ENCODE peak calls at places on chromosomes 11 and 22, in four cellular contexts. R is HepG2, Y is K562, I is GM12878. U is an unnamed sample.

GRCh38 chr11:47915407-47916137 is 64.8 kb upstream of the PTPRJ start:
- DNase-seq in R (peak), Y (no peak), I (no peak), U (no peak)

GRCh38 chr11:124756033-124756752 is 4.1 kb upstream of the VSIG2 start:
- DNase-seq in R (no peak), Y (no peak), I (no peak), U (no peak)

GRCh38 chr22:23144432-23144831 is 845 bp upstream of the RAB36 start:
- DNase-seq in R (no peak), Y (no peak), I (no peak), U (no peak)

GRCh38 chr11:37630866-37631265 is 1032.8 kb upstream of the RAG2 start:
- DNase-seq in R (no peak), Y (no peak), I (no peak), U (no peak)

GRCh38 chr11:11691296-11692141 is 69.7 kb upstream of the GALNT18 start:
- DNase-seq in R (no peak), Y (no peak), I (no peak), U (no peak)

GRCh38 chr22:28171135-28171534 is 252.1 kb upstream of the PITPNB start:
- DNase-seq in R (no peak), Y (no peak), I (no peak), U (no peak)

GRCh38 chr11:14587203-14587602 is 56.4 kb upstream of the PDE3B start:
- DNase-seq in R (no peak), Y (no peak), I (no peak), U (no peak)

GRCh38 chr11:35464308-35464707 is 45.0 kb upstream of the SLC1A2 start:
- DNase-seq in R (no peak), Y (no peak), I (no peak), U (no peak)

GRCh38 chr11:93236741-93237675 is 39.2 kb upstream of the SLC36A4 start:
- DNase-seq in R (peak), Y (peak), I (no peak), U (peak)

GRCh38 chr22:23225724-23226496 is 45.6 kb downstream of the BCR start:
- DNase-seq in R (no peak), Y (peak), I (no peak), U (peak)

GRCh38 chr11:35688023-35688422 is 25.4 kb downstream of the TRIM44 start:
- DNase-seq in R (no peak), Y (no peak), I (no peak), U (no peak)

GRCh38 chr11:124627546-124627945 is 4.9 kb downstream of the TBRG1 start:
- DNase-seq in R (no peak), Y (no peak), I (no peak), U (no peak)

GRCh38 chr22:26474687-26475086 is 8.9 kb downstream of the HPS4 start:
- DNase-seq in R (no peak), Y (no peak), I (no peak), U (no peak)

GRCh38 chr11:1117970-1118369 is 39.8 kb upstream of the MUC5AC start:
- DNase-seq in R (no peak), Y (no peak), I (no peak), U (no peak)

GRCh38 chr11:43987384-43988039 is 45.1 kb downstream of the C11orf96 start:
- DNase-seq in R (no peak), Y (no peak), I (no peak), U (no peak)

GRCh38 chr11:111846640-111847039 is 24.7 kb downstream of the ALG9 start:
- DNase-seq in R (no peak), Y (no peak), I (no peak), U (no peak)

GRCh38 chr11:86623041-86623621 is 49.3 kb downstream of the ME3 start:
- DNase-seq in R (no peak), Y (no peak), I (no peak), U (no peak)

DNA sequence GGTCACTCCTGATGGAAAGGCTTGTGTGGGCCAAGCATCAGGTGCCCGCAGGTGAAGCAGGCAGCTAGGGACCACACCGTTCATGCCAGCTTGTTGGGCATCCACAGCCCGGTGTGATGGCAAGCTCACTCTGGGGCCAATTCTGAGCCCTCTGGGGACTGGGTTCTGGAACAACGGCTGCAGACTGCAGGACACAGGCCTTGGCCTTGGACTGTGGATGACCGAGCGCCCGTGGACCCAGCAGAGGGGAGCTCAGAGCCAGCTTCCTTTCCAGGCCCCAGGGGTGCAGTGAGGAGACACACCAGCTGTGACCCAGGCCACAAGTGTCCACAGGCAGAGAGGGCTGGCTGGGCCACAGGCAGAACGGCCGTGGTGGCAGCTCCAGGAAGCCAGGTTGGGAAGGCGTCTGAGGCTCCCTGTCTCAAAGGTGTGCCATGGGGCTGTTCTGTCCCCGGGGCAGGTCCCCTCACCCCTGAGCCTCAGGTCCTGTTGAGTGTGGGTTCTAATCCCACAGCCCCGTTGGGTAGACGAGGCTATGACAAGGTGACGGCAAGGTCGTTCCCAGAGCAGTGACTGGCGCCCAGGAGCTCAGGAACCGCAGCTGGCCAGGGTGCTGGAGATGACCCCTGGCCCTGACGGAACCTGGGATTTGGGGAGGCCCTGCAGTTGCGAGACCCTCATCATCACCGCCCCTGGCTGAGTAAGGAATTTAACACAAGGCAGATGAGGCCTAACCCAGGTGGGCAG is 1079.4 kb downstream of the BRD1 start:
- DNase-seq in R (no peak), Y (no peak), I (no peak), U (no peak)
- TF ChIP-seq ESRRA in R (no peak), Y (no peak), I (no peak), U (no peak)

GRCh38 chr11:32432565-32433248 is 2.6 kb downstream of the WT1 start:
- DNase-seq in R (no peak), Y (peak), I (no peak), U (no peak)
- H3K4me3 ChIP-seq in R (no peak), Y (peak), I (no peak), U (no peak)

GRCh38 chr11:10375280-10376048 is 70.6 kb downstream of the ADM start:
- DNase-seq in R (no peak), Y (no peak), I (no peak), U (no peak)
- TF ChIP-seq ESRRA in R (no peak), Y (no peak), I (no peak), U (no peak)

GRCh38 chr11:128482512-128483191 is 104.7 kb downstream of the ETS1 start:
- DNase-seq in R (no peak), Y (no peak), I (no peak), U (no peak)
- H3K4me3 ChIP-seq in R (no peak), Y (no peak), I (peak), U (no peak)

GRCh38 chr11:65185869-65186341 is 4.2 kb downstream of the CAPN1 start:
- DNase-seq in R (no peak), Y (no peak), I (no peak), U (no peak)

GRCh38 chr11:65186701-65187100 is 5.0 kb downstream of the CAPN1 start:
- DNase-seq in R (no peak), Y (no peak), I (no peak), U (no peak)

GRCh38 chr11:65183201-65183891 is 1.6 kb downstream of the CAPN1 start:
- DNase-seq in R (no peak), Y (no peak), I (no peak), U (no peak)

GRCh38 chr11:65184146-65184545 is 2.4 kb downstream of the CAPN1 start:
- DNase-seq in R (no peak), Y (no peak), I (no peak), U (no peak)

DNA sequence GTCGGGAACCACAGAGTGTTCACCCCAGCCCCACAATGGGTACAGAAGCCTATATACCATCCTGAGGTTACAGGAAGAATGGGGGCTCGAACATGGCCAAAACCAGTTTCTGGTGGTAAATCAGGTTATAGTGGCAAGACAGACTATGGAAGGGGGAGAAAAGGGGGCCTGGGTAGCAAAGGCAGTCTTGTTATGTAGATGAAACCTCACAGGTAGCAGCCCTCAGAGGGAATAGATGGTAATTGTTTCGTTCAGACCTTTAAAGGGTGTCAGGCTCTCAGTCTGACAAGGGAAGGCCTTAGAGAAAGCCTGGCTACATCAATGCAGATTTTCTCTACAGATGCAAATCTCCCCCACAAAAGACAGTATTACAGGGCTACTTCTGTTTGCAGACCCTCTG is 3.4 kb downstream of the CAPN1 start:
- DNase-seq in R (no peak), Y (no peak), I (no peak), U (no peak)
- TF ChIP-seq ESRRA in R (no peak), Y (no peak), I (no peak), U (no peak)

GRCh38 chr22:40531951-40532900 is 104.3 kb downstream of the MRTFA start:
- DNase-seq in R (no peak), Y (no peak), I (no peak), U (no peak)
- H3K4me3 ChIP-seq in R (no peak), Y (no peak), I (peak), U (peak)

GRCh38 chr22:44311104-44311854 is 1.5 kb downstream of the SHISAL1 start:
- DNase-seq in R (no peak), Y (peak), I (no peak), U (no peak)

GRCh38 chr22:44307509-44308169 is 5.1 kb downstream of the SHISAL1 start:
- DNase-seq in R (no peak), Y (no peak), I (no peak), U (no peak)

GRCh38 chr22:44309647-44310046 is 3.1 kb downstream of the SHISAL1 start:
- DNase-seq in R (no peak), Y (no peak), I (no peak), U (no peak)

GRCh38 chr22:44311855-44312170 is 938 bp downstream of the SHISAL1 start:
- DNase-seq in R (no peak), Y (no peak), I (no peak), U (no peak)

GRCh38 chr22:44309137-44309536 is 3.6 kb downstream of the SHISAL1 start:
- DNase-seq in R (no peak), Y (no peak), I (no peak), U (peak)
- TF ChIP-seq ESRRA in R (no peak), Y (no peak), I (no peak), U (no peak)

GRCh38 chr11:68398870-68399865 is 61.4 kb upstream of the PPP6R3 start:
- DNase-seq in R (no peak), Y (no peak), I (no peak), U (no peak)

GRCh38 chr11:68402355-68403031 is 58.1 kb upstream of the PPP6R3 start:
- DNase-seq in R (no peak), Y (no peak), I (no peak), U (no peak)

GRCh38 chr11:68401856-68402255 is 58.7 kb upstream of the PPP6R3 start:
- DNase-seq in R (no peak), Y (no peak), I (no peak), U (no peak)

GRCh38 chr11:68397256-68397655 is 63.3 kb upstream of the PPP6R3 start:
- DNase-seq in R (no peak), Y (no peak), I (no peak), U (no peak)

DNA sequence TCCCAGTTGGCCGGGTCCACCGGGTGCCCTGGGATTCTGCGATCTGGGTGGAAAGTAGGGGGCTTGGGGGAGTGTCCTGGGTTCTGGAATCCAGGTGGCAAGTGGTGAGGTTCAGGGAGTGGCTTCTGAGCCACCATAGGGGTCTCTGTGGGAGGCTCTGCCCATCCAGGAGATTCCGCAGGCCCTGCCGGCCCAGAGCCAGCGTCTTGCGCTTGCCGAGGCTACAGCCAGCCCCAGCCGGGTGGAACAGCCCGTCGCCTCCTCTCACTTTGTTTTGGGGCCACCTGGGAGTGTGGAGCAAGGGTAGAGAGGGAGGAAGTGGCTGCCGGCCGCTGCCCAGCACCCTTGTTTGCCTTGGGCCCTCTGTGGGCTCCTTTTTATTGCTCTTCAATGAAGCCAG is 60.6 kb upstream of the PPP6R3 start:
- DNase-seq in R (no peak), Y (no peak), I (no peak), U (no peak)
- H3K4me3 ChIP-seq in R (no peak), Y (no peak), I (no peak), U (no peak)

U was measured in A549.